ENCODE peak calls at places on chromosomes 3 and 15, in five cellular contexts. H, L, Y, R and Q are unnamed samples.

GRCh38 chr3:11717768-11718581 is 74.3 kb upstream of the VGLL4 start:
- DNase-seq in H (no peak), L (no peak), Y (no peak), R (peak; percentile 53), Q (no peak)

GRCh38 chr3:134249935-134250716 is 533 bp downstream of the RYK start:
- DNase-seq in H (peak; percentile 61), L (peak; percentile 45), Y (peak; percentile 77), R (peak; percentile 51), Q (peak; percentile 20)

GRCh38 chr3:10758304-10759037 is 57.6 kb upstream of the SLC6A11 start:
- DNase-seq in H (peak; percentile 45), L (peak; percentile 30), Y (peak; percentile 77), R (peak; percentile 54), Q (peak; percentile 25)

GRCh38 chr15:26628071-26628470 is 144.8 kb downstream of the GABRB3 start:
- DNase-seq in H (no peak), L (no peak), Y (no peak), R (no peak), Q (no peak)

GRCh38 chr15:33243393-33243792 is 48.9 kb upstream of the FMN1 start:
- DNase-seq in H (no peak), L (no peak), Y (no peak), R (peak; percentile 41), Q (no peak)

GRCh38 chr3:50339485-50340196 is 995 bp downstream of the RASSF1 start:
- DNase-seq in H (no peak), L (no peak), Y (no peak), R (no peak), Q (no peak)

GRCh38 chr3:108493862-108494261 is 16.5 kb downstream of the MYH15 start:
- DNase-seq in H (peak; percentile 1), L (no peak), Y (no peak), R (peak; percentile 39), Q (no peak)

GRCh38 chr3:30476373-30477082 is 129.9 kb upstream of the TGFBR2 start:
- DNase-seq in H (no peak), L (no peak), Y (no peak), R (no peak), Q (no peak)

GRCh38 chr3:162525052-162525451 is 1028.4 kb downstream of the OTOL1 start:
- DNase-seq in H (no peak), L (no peak), Y (no peak), R (peak; percentile 0), Q (no peak)

GRCh38 chr15:98668566-98669308 is 20.4 kb downstream of the IGF1R start:
- DNase-seq in H (peak; percentile 56), L (no peak), Y (no peak), R (no peak), Q (peak; percentile 43)

GRCh38 chr3:192409838-192410683 is 317.3 kb downstream of the FGF12 start:
- DNase-seq in H (no peak), L (no peak), Y (peak; percentile 19), R (peak; percentile 72), Q (no peak)

GRCh38 chr15:42576040-42576594 is 711 bp downstream of the STARD9 start:
- DNase-seq in H (no peak), L (no peak), Y (no peak), R (no peak), Q (no peak)

GRCh38 chr15:41887161-41887560 is 6.7 kb downstream of the SPTBN5 start:
- DNase-seq in H (no peak), L (no peak), Y (no peak), R (no peak), Q (no peak)

GRCh38 chr15:72203507-72203837 is 5.9 kb upstream of the GRAMD2A start:
- DNase-seq in H (no peak), L (no peak), Y (no peak), R (peak; percentile 93), Q (no peak)

GRCh38 chr3:114221165-114221880 is 16.1 kb downstream of the ZNF80 start:
- DNase-seq in H (peak; percentile 56), L (peak; percentile 57), Y (no peak), R (no peak), Q (peak; percentile 57)

GRCh38 chr3:169836058-169836941 is 23.6 kb upstream of the LRRC34 start:
- DNase-seq in H (no peak), L (no peak), Y (no peak), R (no peak), Q (no peak)

GRCh38 chr3:97680210-97680609 is 84.3 kb upstream of the ARL6 start:
- DNase-seq in H (no peak), L (no peak), Y (no peak), R (no peak), Q (no peak)

GRCh38 chr3:54964081-54964480 is 36.2 kb upstream of the LRTM1 start:
- DNase-seq in H (no peak), L (no peak), Y (no peak), R (no peak), Q (no peak)

GRCh38 chr15:56868251-56868650 is 50.2 kb upstream of the TCF12 start:
- DNase-seq in H (no peak), L (no peak), Y (no peak), R (no peak), Q (no peak)

GRCh38 chr3:61637088-61638051 is 76.0 kb downstream of the PTPRG start:
- DNase-seq in H (no peak), L (no peak), Y (no peak), R (peak; percentile 45), Q (no peak)

GRCh38 chr15:70182858-70183695 is 85.4 kb upstream of the TLE3 start:
- DNase-seq in H (no peak), L (no peak), Y (no peak), R (peak; percentile 7), Q (no peak)

GRCh38 chr3:4988815-4989648 is 9.8 kb downstream of the BHLHE40 start:
- DNase-seq in H (no peak), L (no peak), Y (no peak), R (no peak), Q (no peak)

GRCh38 chr3:123652346-123652984 is 67.6 kb upstream of the HACD2 start:
- DNase-seq in H (peak; percentile 41), L (no peak), Y (peak; percentile 94), R (peak; percentile 53), Q (no peak)

GRCh38 chr3:108006077-108006675 is 84.7 kb downstream of the CD47 start:
- DNase-seq in H (no peak), L (no peak), Y (no peak), R (no peak), Q (no peak)

GRCh38 chr3:191136347-191136746 is 62.7 kb upstream of the OSTN start:
- DNase-seq in H (no peak), L (no peak), Y (no peak), R (peak; percentile 24), Q (no peak)

GRCh38 chr15:69415381-69415780 is 1.2 kb downstream of the KIF23 start:
- DNase-seq in H (no peak), L (no peak), Y (no peak), R (no peak), Q (no peak)

GRCh38 chr15:84588053-84588874 is 12.5 kb upstream of the ZSCAN2 start:
- DNase-seq in H (peak; percentile 85), L (peak; percentile 82), Y (peak; percentile 93), R (peak; percentile 84), Q (peak; percentile 77)

GRCh38 chr3:154972951-154973350 is 107.2 kb upstream of the MME start:
- DNase-seq in H (no peak), L (no peak), Y (no peak), R (no peak), Q (no peak)

GRCh38 chr15:67803996-67804843 is 21.1 kb upstream of the SKOR1 start:
- DNase-seq in H (no peak), L (no peak), Y (peak; percentile 75), R (no peak), Q (no peak)

GRCh38 chr15:31236184-31237041 is 90.2 kb upstream of the KLF13 start:
- DNase-seq in H (no peak), L (no peak), Y (no peak), R (peak; percentile 77), Q (no peak)

GRCh38 chr3:122268257-122269024 is 56.6 kb upstream of the CSTA start:
- DNase-seq in H (no peak), L (no peak), Y (no peak), R (no peak), Q (no peak)

GRCh38 chr3:15623535-15624450 is 22.2 kb downstream of the BTD start:
- DNase-seq in H (no peak), L (no peak), Y (no peak), R (no peak), Q (no peak)